ENCODE peak calls at places on chromosomes 11 and 22, in ten cellular contexts. H is GM13976; U is endothelial cell; G is CD8-positive, alpha-beta T cell; K is HFFc6; S is Peyer's patch; X is cardiac muscle cell; R is adrenal gland; Y is BJ; T is foreskin fibroblast. W is an unnamed sample.

GRCh38 chr11:66745356-66746235 is 16.6 kb upstream of the SPTBN2 start:
- DNase-seq in S (peak), H (peak), R (peak), U (no peak), T (no peak), X (no peak), Y (no peak), G (peak), K (no peak), W (no peak)

GRCh38 chr22:24331468-24332440 is 61.1 kb downstream of the SPECC1L start:
- DNase-seq in R (no peak), G (no peak), K (no peak), U (no peak), Y (no peak), X (no peak), S (no peak), T (no peak), H (no peak), W (no peak)

GRCh38 chr11:69435161-69435990 is 46.1 kb upstream of the LINC01488 start:
- DNase-seq in G (no peak), H (no peak), X (no peak), K (peak), U (no peak), R (no peak), T (no peak), S (no peak), Y (no peak), W (no peak)

GRCh38 chr11:131511794-131512193 is 141.4 kb downstream of the NTM start:
- DNase-seq in S (no peak), T (no peak), Y (no peak), H (peak), X (peak), U (peak), R (peak), K (no peak), G (no peak), W (no peak)

GRCh38 chr11:116030697-116031331 is 526.6 kb upstream of the CADM1 start:
- DNase-seq in K (no peak), H (peak), X (no peak), Y (no peak), S (no peak), T (no peak), U (no peak), R (no peak), G (no peak), W (no peak)

GRCh38 chr11:26021026-26021425 is 310.9 kb upstream of the ANO3 start:
- DNase-seq in X (no peak), R (no peak), T (no peak), H (no peak), S (no peak), K (no peak), Y (no peak), U (no peak), G (no peak), W (no peak)

GRCh38 chr11:115541518-115541917 is 37.3 kb upstream of the CADM1 start:
- DNase-seq in R (no peak), U (no peak), X (no peak), S (no peak), Y (no peak), T (no peak), G (no peak), H (no peak), K (no peak), W (no peak)

GRCh38 chr22:45480717-45481116 is 22.0 kb upstream of the FBLN1 start:
- DNase-seq in R (no peak), S (no peak), H (no peak), X (no peak), T (no peak), K (no peak), U (no peak), G (no peak), Y (no peak), W (no peak)

GRCh38 chr11:70521475-70522260 is 123.3 kb downstream of the CTTN start:
- DNase-seq in K (no peak), R (no peak), S (no peak), U (no peak), X (no peak), T (no peak), H (no peak), Y (no peak), G (no peak), W (no peak)

GRCh38 chr11:30018443-30018842 is 1.6 kb upstream of the KCNA4 start:
- DNase-seq in U (no peak), X (no peak), H (no peak), G (no peak), S (no peak), K (no peak), T (no peak), R (peak), Y (no peak), W (no peak)

GRCh38 chr11:30019481-30019880 is 2.7 kb upstream of the KCNA4 start:
- DNase-seq in T (no peak), S (no peak), K (no peak), Y (no peak), H (no peak), R (no peak), X (no peak), G (no peak), U (no peak), W (no peak)

GRCh38 chr11:30017467-30017895 is 651 bp upstream of the KCNA4 start:
- DNase-seq in Y (no peak), S (no peak), T (no peak), R (no peak), K (no peak), H (no peak), X (no peak), U (no peak), G (no peak), W (no peak)

GRCh38 chr11:30015725-30016449 is 943 bp downstream of the KCNA4 start:
- DNase-seq in S (no peak), H (no peak), R (no peak), Y (no peak), U (no peak), T (no peak), K (no peak), X (no peak), G (no peak), W (no peak)

GRCh38 chr11:30016588-30017363 is at the start of gene KCNA4:
- DNase-seq in T (no peak), S (no peak), K (no peak), Y (no peak), X (peak), H (no peak), G (no peak), U (peak), R (peak), W (no peak)
- TF ChIP-seq CTCF in T (no peak), S (no peak), K (no peak), Y (no peak), X (no peak), H (no peak), G (no peak), U (peak), R (no peak), W (no peak)

DNA sequence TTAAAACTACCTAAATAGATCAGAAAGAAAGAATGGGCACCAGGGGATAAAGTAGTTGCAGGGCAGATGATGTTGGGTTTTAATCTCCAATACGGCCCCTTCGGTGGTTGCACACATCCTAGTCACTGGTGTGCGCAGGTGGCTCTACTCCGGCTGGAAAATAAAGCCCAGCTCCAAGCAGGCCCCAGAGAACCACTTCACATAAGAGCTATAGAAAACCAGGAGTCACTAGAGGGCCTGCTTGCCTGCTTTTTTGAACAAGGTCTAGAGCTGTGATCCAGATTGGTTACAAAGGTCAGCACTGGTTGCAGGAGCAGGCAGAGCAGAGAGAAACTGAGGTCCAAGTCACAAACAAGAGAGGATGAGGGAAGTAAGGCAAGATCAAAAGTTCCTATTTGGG is 41.5 kb upstream of the MS4A8 start:
- DNase-seq in U (no peak), H (no peak), R (no peak), S (no peak), Y (no peak), X (no peak), T (no peak), K (no peak), G (no peak), W (no peak)
- TF ChIP-seq CTCF in U (no peak), H (no peak), R (no peak), S (peak), Y (no peak), X (no peak), T (no peak), K (no peak), G (no peak), W (no peak)

GRCh38 chr22:25644122-25644521 is 79.6 kb downstream of the GRK3 start:
- DNase-seq in G (no peak), X (peak), K (no peak), R (no peak), S (no peak), H (no peak), Y (no peak), T (no peak), U (no peak), W (no peak)

GRCh38 chr22:25645266-25645665 is 80.8 kb downstream of the GRK3 start:
- DNase-seq in K (no peak), Y (no peak), T (peak), S (no peak), R (no peak), U (no peak), X (peak), G (no peak), H (no peak), W (no peak)

GRCh38 chr22:25645964-25646363 is 81.5 kb downstream of the GRK3 start:
- DNase-seq in K (no peak), R (no peak), S (no peak), T (peak), X (no peak), H (no peak), U (no peak), Y (no peak), G (no peak), W (no peak)

GRCh38 chr22:25641650-25642049 is 77.2 kb downstream of the GRK3 start:
- DNase-seq in S (no peak), G (no peak), T (no peak), U (no peak), K (no peak), H (no peak), R (no peak), X (no peak), Y (no peak), W (no peak)

GRCh38 chr22:25643232-25644000 is 78.9 kb downstream of the GRK3 start:
- DNase-seq in R (no peak), Y (no peak), K (no peak), H (no peak), X (no peak), S (no peak), U (no peak), G (no peak), T (no peak), W (no peak)
- TF ChIP-seq CTCF in R (no peak), Y (no peak), K (no peak), H (no peak), X (no peak), S (no peak), U (no peak), G (no peak), T (no peak), W (no peak)

GRCh38 chr11:17931595-17931994 is 81.3 kb downstream of the SERGEF start:
- DNase-seq in K (no peak), U (no peak), Y (no peak), G (no peak), H (no peak), X (no peak), T (no peak), S (no peak), R (no peak), W (no peak)

GRCh38 chr11:17932472-17932871 is 80.4 kb downstream of the SERGEF start:
- DNase-seq in R (no peak), Y (no peak), U (no peak), T (no peak), X (no peak), G (no peak), H (no peak), K (no peak), S (no peak), W (no peak)

GRCh38 chr11:17929171-17929570 is 83.7 kb downstream of the SERGEF start:
- DNase-seq in S (no peak), G (no peak), Y (no peak), R (no peak), H (no peak), U (no peak), K (no peak), X (no peak), T (no peak), W (no peak)

GRCh38 chr11:17927643-17928343 is 85.1 kb downstream of the SERGEF start:
- DNase-seq in S (no peak), U (no peak), K (peak), G (no peak), T (peak), H (no peak), Y (peak), X (peak), R (no peak), W (peak)

DNA sequence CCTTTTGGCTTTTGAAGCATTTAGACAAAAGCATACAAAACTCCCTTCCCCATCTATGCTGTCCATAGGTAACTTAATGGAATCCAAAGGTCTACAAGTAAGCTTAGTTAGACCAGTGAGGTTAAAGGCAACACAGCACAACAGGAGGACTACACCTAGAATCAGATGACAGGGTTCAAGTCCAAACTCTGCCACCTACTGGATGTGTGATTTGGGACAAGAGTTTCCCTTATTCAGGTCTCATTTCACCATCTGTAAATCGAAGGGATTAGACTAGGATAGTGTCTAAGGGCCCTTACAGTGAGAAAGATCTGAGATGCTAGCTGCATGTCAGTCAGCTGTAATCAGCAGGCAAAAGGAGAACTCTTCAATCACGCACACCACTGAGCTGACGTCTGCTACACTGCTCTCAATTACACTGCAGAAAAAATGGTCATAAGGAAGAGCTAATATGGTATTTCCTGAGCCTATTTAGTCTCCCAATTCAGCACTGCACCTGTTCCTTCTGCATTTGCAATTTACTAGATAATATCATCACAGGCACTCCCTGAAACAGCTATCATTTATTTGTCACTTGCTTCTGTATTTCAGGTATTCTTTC is 82.2 kb downstream of the SERGEF start:
- DNase-seq in T (no peak), R (no peak), S (no peak), G (no peak), X (no peak), U (no peak), H (no peak), K (no peak), Y (no peak), W (no peak)
- TF ChIP-seq CTCF in T (no peak), R (no peak), S (no peak), G (no peak), X (no peak), U (no peak), H (no peak), K (peak), Y (no peak), W (no peak)

W was measured in AG09319.